ENCODE peak calls at places on chromosomes 7 and 10, in five cellular contexts. K is hypothalamus; Z is HT-29; W is effector memory CD4-positive, alpha-beta T cell; R is esophagus muscularis mucosa. E is an unnamed sample.

GRCh38 chr10:8055420-8056349 is 1.2 kb downstream of the GATA3 start:
- DNase-seq in K (no peak), W (no peak), Z (no peak), R (no peak), E (no peak)

GRCh38 chr7:137664846-137665245 is 181.9 kb downstream of the DGKI start:
- DNase-seq in Z (no peak), R (no peak), W (no peak), K (no peak), E (no peak)

GRCh38 chr7:1236831-1237701 is 4.4 kb downstream of the UNCX start:
- DNase-seq in W (no peak), K (no peak), Z (no peak), R (no peak), E (no peak)

GRCh38 chr7:150404785-150405583 is 25.9 kb downstream of the ZNF775 start:
- DNase-seq in K (peak), W (peak), R (peak), Z (peak), E (peak)

GRCh38 chr7:137591444-137591843 is 247.9 kb upstream of the PTN start:
- DNase-seq in R (no peak), K (no peak), W (no peak), Z (no peak), E (no peak)

GRCh38 chr7:100687740-100688592 is 6.1 kb downstream of the GIGYF1 start:
- DNase-seq in K (no peak), Z (no peak), W (no peak), R (no peak), E (no peak)

GRCh38 chr10:31315453-31315852 is 3.6 kb upstream of the ZEB1 start:
- DNase-seq in Z (no peak), W (no peak), K (no peak), R (no peak), E (no peak)

GRCh38 chr10:58362026-58362799 is 23.0 kb upstream of the TFAM start:
- DNase-seq in W (no peak), Z (no peak), K (no peak), R (no peak), E (no peak)

GRCh38 chr7:78765985-78766729 is 687.3 kb downstream of the MAGI2 start:
- DNase-seq in K (no peak), Z (no peak), W (no peak), R (no peak), E (peak)

E was measured in globus pallidus.